ENCODE peak calls at places on chromosome 16, in four cellular contexts. One of them, this sample, is unnamed.

GRCh38 chr16:85988723-85989313 is 89.9 kb downstream of the IRF8 start:
- DNase-seq in SK-N-SH: no peak
- DNase-seq in HepG2: no peak
- DNase-seq in K562: no peak
- DNase-seq in this sample: no peak

GRCh38 chr16:24821129-24821528 is 24.6 kb upstream of the SLC5A11 start:
- DNase-seq in HepG2: no peak
- DNase-seq in SK-N-SH: no peak
- DNase-seq in K562: no peak
- DNase-seq in this sample: no peak

GRCh38 chr16:85416267-85417109 is 196.6 kb upstream of the GSE1 start:
- DNase-seq in HepG2: peak; percentile 61
- DNase-seq in K562: peak; percentile 94
- DNase-seq in SK-N-SH: peak; percentile 79
- DNase-seq in this sample: peak; percentile 58

GRCh38 chr16:4376126-4376819 is 4.6 kb downstream of the VASN start:
- DNase-seq in HepG2: no peak
- DNase-seq in K562: peak; percentile 14
- DNase-seq in SK-N-SH: peak; percentile 71
- DNase-seq in this sample: no peak

GRCh38 chr16:65489531-65490023 is 367.7 kb upstream of the CDH11 start:
- DNase-seq in SK-N-SH: peak; percentile 56
- DNase-seq in HepG2: no peak
- DNase-seq in K562: no peak
- DNase-seq in this sample: no peak

GRCh38 chr16:11061629-11062270 is 117.4 kb downstream of the CLEC16A start:
- DNase-seq in SK-N-SH: no peak
- DNase-seq in K562: no peak
- DNase-seq in HepG2: no peak
- DNase-seq in this sample: no peak

GRCh38 chr16:84356591-84357116 is 11.7 kb upstream of the ATP2C2 start:
- DNase-seq in SK-N-SH: no peak
- DNase-seq in K562: no peak
- DNase-seq in HepG2: peak; percentile 68
- DNase-seq in this sample: no peak

GRCh38 chr16:29734826-29735225 is 11.0 kb downstream of the C16orf54 start:
- DNase-seq in SK-N-SH: no peak
- DNase-seq in HepG2: no peak
- DNase-seq in K562: no peak
- DNase-seq in this sample: no peak

GRCh38 chr16:81401035-81401950 is 43.3 kb upstream of the CMIP start:
- DNase-seq in K562: peak; percentile 64
- DNase-seq in SK-N-SH: no peak
- DNase-seq in HepG2: peak; percentile 12
- DNase-seq in this sample: peak; percentile 66

GRCh38 chr16:84839956-84840355 is 20.2 kb downstream of the CRISPLD2 start:
- DNase-seq in SK-N-SH: peak; percentile 21
- DNase-seq in K562: no peak
- DNase-seq in HepG2: no peak
- DNase-seq in this sample: peak; percentile 37

DNA sequence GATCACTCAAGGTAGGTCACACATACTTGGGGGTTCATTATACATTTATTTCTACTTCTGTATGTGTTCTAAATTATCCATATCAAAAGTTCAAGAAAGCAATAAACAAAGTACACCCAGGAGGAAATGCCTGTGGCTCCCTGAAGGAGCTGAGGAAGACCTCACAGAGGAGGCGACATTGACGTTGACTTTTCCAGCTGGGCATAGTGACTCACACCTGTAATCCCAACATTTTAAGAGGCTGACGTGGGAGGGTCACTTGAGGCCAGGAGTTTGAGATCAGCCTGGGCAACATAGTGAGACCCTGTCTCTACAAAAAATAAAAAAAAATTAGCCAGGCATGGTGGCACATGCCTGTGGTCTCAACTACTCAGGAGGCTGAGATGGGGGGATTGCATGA is 16.3 kb downstream of the ITGAD start:
- DNase-seq in K562: no peak
- DNase-seq in SK-N-SH: no peak
- DNase-seq in HepG2: no peak
- DNase-seq in this sample: peak; percentile 19
- TF ChIP-seq ELF1 in K562: no peak
- TF ChIP-seq ELF1 in SK-N-SH: no peak
- TF ChIP-seq ELF1 in HepG2: no peak
- TF ChIP-seq ELF1 in this sample: no peak

GRCh38 chr16:67967183-67967955 is 1.1 kb downstream of the SLC12A4 start:
- DNase-seq in K562: no peak
- DNase-seq in SK-N-SH: no peak
- DNase-seq in HepG2: no peak
- DNase-seq in this sample: no peak

GRCh38 chr16:67967956-67968439 is 439 bp downstream of the SLC12A4 start:
- DNase-seq in K562: peak; percentile 82
- DNase-seq in SK-N-SH: peak; percentile 82
- DNase-seq in HepG2: no peak
- DNase-seq in this sample: no peak

GRCh38 chr16:67966549-67967182 is 1.8 kb downstream of the SLC12A4 start:
- DNase-seq in K562: peak; percentile 54
- DNase-seq in SK-N-SH: no peak
- DNase-seq in HepG2: peak; percentile 65
- DNase-seq in this sample: peak; percentile 24

GRCh38 chr16:67968440-67969285 is at the start of gene SLC12A4:
- DNase-seq in SK-N-SH: peak; percentile 99
- DNase-seq in K562: peak; percentile 99
- DNase-seq in HepG2: peak; percentile 86
- DNase-seq in this sample: peak; percentile 19

DNA sequence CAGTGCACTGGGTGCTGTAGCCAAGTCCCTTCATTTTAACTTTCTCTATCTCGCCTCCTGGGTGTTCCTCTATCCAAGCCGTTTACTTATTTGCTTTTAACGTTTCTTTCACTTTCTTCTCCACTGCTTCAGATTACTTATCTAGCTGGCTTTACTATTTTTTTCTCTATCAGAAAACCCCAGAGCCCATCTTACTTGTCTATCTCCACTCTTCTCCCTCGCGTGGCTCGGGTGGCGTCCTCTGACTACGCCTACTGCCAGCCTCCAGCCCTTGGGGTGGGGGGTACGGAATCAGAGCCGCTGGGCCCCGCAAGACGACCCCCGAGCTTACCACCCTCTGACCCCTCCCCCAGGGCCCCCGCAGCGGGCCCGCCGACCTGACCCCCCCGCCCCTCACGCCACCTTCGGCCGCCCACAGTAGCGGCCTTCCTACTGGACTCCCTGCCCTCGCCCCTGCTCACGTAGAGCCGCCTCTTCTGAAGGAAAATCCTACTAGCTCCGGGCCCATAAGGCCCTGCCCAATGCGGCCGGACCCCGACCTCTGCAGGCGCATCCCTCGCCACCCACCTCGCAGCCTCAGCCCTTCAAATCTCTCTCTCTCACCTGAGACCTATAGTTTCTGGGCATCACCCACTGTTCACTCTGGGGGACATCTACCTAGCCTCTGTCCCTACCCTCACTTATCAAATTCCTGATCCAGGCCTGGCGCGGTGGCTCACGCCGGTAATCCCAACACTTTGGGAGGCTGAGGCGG is 1.0 kb upstream of the SLC12A4 start:
- DNase-seq in K562: peak; percentile 76
- DNase-seq in SK-N-SH: no peak
- DNase-seq in HepG2: peak; percentile 72
- DNase-seq in this sample: no peak
- TF ChIP-seq ELF1 in K562: no peak
- TF ChIP-seq ELF1 in SK-N-SH: no peak
- TF ChIP-seq ELF1 in HepG2: no peak
- TF ChIP-seq ELF1 in this sample: no peak

DNA sequence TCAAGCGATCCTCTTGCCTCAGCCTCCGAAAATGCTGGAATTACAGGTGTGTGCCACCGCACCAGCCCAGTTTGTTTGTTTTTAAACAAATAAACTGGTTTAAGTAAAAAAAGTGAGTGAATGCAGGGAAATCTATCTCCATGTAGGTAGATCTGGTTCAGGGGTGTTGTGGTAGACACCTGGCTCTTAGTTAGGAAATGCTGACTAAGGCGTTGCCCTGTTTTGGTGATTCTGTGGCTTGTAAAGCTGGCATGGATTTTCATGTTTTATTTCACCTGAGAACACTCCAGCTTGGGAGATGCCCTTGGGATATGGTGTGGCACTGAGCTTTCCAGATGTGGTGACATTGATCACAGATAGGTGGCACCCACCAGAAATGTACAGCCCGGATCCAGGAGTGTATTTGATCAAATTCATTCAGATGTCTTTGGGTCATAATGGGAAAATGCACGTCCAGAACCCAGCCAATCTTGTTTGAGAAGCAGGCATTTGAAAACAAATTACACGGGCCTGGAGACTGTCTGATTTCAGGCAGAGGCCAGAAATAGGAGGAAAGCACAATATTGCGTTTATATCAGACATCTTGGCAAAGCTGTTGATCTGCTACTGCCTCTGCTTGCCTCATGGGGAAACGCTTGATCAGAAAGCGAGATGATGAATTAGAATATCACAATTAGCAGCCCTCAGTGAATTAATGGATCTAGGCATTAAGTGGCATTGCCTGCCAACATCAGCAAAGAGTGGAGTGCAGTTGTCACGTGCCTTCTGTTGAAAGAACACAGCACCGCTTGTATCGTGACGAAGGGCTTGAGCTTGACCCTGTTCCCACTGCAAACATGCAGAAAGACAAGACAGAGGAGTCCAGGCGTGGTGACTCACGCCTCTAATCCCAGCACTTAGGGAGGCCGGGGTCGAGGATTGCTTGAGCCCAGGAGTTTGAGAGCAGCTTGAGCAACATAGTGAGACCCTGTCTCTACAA is 7.3 kb upstream of the IL34 start:
- DNase-seq in HepG2: peak; percentile 71
- DNase-seq in SK-N-SH: peak; percentile 67
- DNase-seq in K562: no peak
- DNase-seq in this sample: no peak
- TF ChIP-seq ELF1 in HepG2: no peak
- TF ChIP-seq ELF1 in SK-N-SH: no peak
- TF ChIP-seq ELF1 in K562: no peak
- TF ChIP-seq ELF1 in this sample: no peak

GRCh38 chr16:23407436-23408125 is 45.4 kb downstream of the COG7 start:
- DNase-seq in K562: no peak
- DNase-seq in HepG2: no peak
- DNase-seq in SK-N-SH: no peak
- DNase-seq in this sample: no peak
- TF ChIP-seq ELF1 in K562: no peak
- TF ChIP-seq ELF1 in HepG2: no peak
- TF ChIP-seq ELF1 in SK-N-SH: no peak
- TF ChIP-seq ELF1 in this sample: no peak

DNA sequence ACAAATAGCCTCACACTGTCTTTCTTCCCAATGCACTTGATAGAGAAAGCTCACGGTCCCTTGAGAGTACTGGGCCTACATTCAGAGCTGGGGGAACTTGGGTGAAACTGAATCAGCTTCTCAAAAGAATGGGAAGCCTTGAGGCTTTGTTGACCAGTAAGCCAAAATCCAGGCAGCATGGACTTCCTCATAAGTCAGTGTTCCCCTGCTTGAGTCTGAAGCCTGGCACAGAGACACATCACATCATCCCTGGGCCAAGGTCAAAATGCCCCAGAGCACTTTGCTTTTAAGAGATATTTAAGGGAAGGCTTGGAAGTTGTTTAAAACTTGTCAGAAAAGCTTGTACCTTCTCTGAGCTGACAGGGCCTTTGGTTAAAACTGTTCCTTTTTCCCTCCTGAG is 302.2 kb upstream of the SALL1 start:
- DNase-seq in SK-N-SH: no peak
- DNase-seq in HepG2: no peak
- DNase-seq in K562: no peak
- DNase-seq in this sample: no peak
- TF ChIP-seq ELF1 in SK-N-SH: no peak
- TF ChIP-seq ELF1 in HepG2: no peak
- TF ChIP-seq ELF1 in K562: no peak
- TF ChIP-seq ELF1 in this sample: no peak

GRCh38 chr16:19901164-19901563 is 16.5 kb upstream of the GPRC5B start:
- DNase-seq in SK-N-SH: no peak
- DNase-seq in K562: no peak
- DNase-seq in HepG2: no peak
- DNase-seq in this sample: no peak

GRCh38 chr16:19898166-19898565 is 13.5 kb upstream of the GPRC5B start:
- DNase-seq in HepG2: no peak
- DNase-seq in K562: no peak
- DNase-seq in SK-N-SH: no peak
- DNase-seq in this sample: no peak

GRCh38 chr16:19900590-19900989 is 15.9 kb upstream of the GPRC5B start:
- DNase-seq in SK-N-SH: no peak
- DNase-seq in HepG2: no peak
- DNase-seq in K562: no peak
- DNase-seq in this sample: no peak

GRCh38 chr16:19899605-19899955 is 14.9 kb upstream of the GPRC5B start:
- DNase-seq in HepG2: no peak
- DNase-seq in SK-N-SH: no peak
- DNase-seq in K562: no peak
- DNase-seq in this sample: no peak

GRCh38 chr16:19898924-19899604 is 14.4 kb upstream of the GPRC5B start:
- DNase-seq in SK-N-SH: peak; percentile 64
- DNase-seq in HepG2: peak; percentile 66
- DNase-seq in K562: peak; percentile 59
- DNase-seq in this sample: peak; percentile 57
- TF ChIP-seq ELF1 in SK-N-SH: no peak
- TF ChIP-seq ELF1 in HepG2: no peak
- TF ChIP-seq ELF1 in K562: no peak
- TF ChIP-seq ELF1 in this sample: no peak

DNA sequence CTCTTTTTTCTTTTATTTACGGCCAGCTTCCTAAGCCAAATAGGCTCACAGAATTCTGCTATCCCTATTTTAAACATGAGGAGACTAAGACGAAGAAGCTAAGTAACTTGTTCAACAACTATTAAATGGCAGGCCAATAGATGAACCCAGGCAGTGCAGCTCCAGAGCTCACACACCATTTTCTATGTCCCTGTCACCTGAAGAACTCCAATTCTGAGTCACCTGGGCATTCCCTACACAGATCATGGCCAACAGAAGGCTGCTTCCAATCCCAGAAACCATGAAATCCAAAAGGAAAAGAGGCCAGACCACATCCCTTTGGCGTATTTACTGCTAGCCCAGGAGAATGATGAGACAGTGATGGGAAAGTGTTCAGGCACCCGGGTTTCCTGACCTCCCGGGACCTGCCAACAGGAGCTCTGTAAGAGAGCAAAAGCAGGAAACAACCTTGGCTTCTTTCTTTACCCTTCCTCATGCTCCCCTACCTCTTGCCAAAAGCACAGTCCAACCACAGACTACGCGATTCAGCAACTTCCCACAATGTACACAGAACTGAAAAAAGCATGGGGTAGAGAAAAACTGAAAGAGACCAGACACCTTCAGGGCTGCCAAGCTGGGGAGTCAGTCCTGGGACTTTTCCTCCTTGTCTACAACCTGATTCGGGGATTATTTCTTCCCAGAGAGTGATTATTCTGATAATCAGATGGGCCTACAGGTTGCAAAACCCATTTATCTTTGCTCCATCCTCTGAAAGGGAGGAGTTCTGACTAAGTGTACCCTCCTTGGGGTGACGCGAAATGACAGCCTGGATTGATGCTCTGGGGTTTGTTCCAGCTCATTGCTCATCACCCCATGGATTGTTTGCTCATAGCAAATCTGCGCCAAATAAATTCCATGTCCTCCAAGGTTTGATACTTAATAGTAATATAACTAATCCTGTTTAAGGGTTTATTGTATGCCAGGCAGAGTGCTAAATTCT is 47.8 kb upstream of the HAS3 start:
- DNase-seq in K562: no peak
- DNase-seq in SK-N-SH: peak; percentile 25
- DNase-seq in HepG2: no peak
- DNase-seq in this sample: peak; percentile 64
- TF ChIP-seq ELF1 in K562: no peak
- TF ChIP-seq ELF1 in SK-N-SH: no peak
- TF ChIP-seq ELF1 in HepG2: no peak
- TF ChIP-seq ELF1 in this sample: no peak

GRCh38 chr16:30805370-30806169 is 18.6 kb upstream of the ZNF629 start:
- DNase-seq in K562: peak; percentile 90
- DNase-seq in SK-N-SH: peak; percentile 96
- DNase-seq in HepG2: peak; percentile 78
- DNase-seq in this sample: peak; percentile 56
- TF ChIP-seq ELF1 in K562: peak; percentile 97
- TF ChIP-seq ELF1 in SK-N-SH: peak; percentile 93
- TF ChIP-seq ELF1 in HepG2: peak; percentile 98
- TF ChIP-seq ELF1 in this sample: peak; percentile 79